ENCODE peak calls at places on chromosomes 3 and 15, in four cellular contexts. Z is tibial nerve, J is breast epithelium, P is tibial artery. D is an unnamed sample. For H3K4me1, the result is how much of the 10 kb centered on the place peaks cover.

GRCh38 chr15:31299588-31300207 is 26.9 kb upstream of the KLF13 start:
- DNase-seq in Z (peak), J (peak), P (no peak), D (no peak)

GRCh38 chr15:100265641-100266035 is 76.1 kb downstream of the ADAMTS17 start:
- DNase-seq in Z (no peak), J (no peak), P (no peak), D (no peak)

GRCh38 chr3:39990532-39990931 is 181.1 kb downstream of the MYRIP start:
- DNase-seq in Z (no peak), J (no peak), P (no peak), D (peak)

GRCh38 chr3:101150504-101150903 is 157.3 kb upstream of the ABI3BP start:
- DNase-seq in Z (no peak), J (no peak), P (no peak), D (no peak)

GRCh38 chr3:109316162-109316730 is at the start of gene DPPA2:
- DNase-seq in Z (no peak), J (no peak), P (no peak), D (no peak)

GRCh38 chr15:101063212-101063611 is 144.1 kb downstream of the LRRK1 start:
- DNase-seq in Z (no peak), J (no peak), P (no peak), D (no peak)

GRCh38 chr3:128153156-128154011 is at the start of gene EEFSEC:
- DNase-seq in Z (peak), J (peak), P (peak), D (peak)

GRCh38 chr3:58167431-58168351 is 43.1 kb downstream of the DNASE1L3 start:
- DNase-seq in Z (peak), J (no peak), P (peak), D (peak)

GRCh38 chr15:42137461-42138261 is 18.8 kb downstream of the PLA2G4F start:
- DNase-seq in Z (no peak), J (no peak), P (no peak), D (no peak)

GRCh38 chr15:69217381-69217780 is 56.9 kb downstream of the GLCE start:
- DNase-seq in Z (no peak), J (no peak), P (no peak), D (no peak)

GRCh38 chr3:111610189-111610588 is 15.0 kb upstream of the ZBED2 start:
- DNase-seq in Z (no peak), J (no peak), P (no peak), D (peak)

GRCh38 chr3:128432898-128433629 is 33.6 kb downstream of the DNAJB8 start:
- DNase-seq in Z (no peak), J (no peak), P (no peak), D (no peak)

DNA sequence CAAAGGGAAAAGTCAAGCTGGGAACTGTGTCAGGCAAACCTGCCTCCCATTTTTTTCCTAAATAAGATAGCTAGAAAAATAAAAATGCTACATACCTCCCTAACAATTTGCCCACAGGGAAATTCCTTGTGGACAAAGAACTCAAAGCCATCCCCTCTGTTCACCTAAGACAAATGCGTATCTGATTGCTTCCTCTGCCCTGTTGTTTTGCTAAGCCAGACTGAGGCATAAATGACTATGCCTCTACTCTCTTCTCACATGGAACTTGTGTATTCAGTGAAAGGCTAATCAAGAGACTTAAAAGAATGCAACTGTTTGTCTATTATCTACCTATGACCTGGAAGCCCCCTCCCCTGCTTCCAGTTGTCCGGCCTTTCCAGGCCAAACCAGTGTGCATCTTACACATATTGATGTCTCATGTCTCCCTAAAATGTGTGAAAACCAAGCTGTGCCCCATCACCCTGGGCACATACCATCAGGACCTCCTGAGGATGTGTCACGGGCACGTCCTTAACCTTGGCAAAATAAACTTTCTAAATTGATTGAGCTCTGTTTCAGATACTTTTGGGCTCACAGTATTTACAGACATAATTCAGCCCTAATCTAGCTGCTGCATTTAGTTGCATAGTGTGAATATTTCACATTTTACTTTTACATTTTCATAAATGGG is 15.8 kb downstream of the CHD2 start:
- DNase-seq in Z (no peak), J (no peak), P (no peak), D (no peak)
- H3K4me1 ChIP-seq in Z (half or more), J (under half), P (under half), D (half or more)

GRCh38 chr15:40436892-40437753 is 3.6 kb upstream of the BAHD1 start:
- DNase-seq in Z (no peak), J (no peak), P (no peak), D (no peak)
- H3K4me3 ChIP-seq in Z (peak), J (peak), P (no peak), D (no peak)

DNA sequence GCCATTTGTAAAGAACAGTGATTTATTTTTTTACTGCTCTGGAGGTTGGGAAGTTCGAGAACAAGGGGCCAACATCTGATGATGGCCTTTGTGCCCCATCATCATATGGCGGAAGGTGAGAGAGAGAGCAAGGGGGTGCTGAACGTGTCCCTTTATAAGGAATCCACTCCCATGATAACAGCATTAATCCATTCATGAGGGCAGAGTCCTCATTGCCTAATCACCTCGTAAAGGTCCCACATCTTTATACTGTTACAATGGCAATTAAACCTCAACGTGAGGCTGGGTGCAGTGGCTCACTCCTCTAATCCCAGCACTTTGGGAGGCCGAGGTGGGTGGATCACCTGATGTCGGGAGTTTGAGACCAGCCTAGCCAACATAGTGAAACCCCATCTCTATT is 8.3 kb downstream of the IL12A start:
- DNase-seq in Z (no peak), J (no peak), P (no peak), D (no peak)
- H3K4me1 ChIP-seq in Z (under half), J (under half), P (under half), D (under half)

GRCh38 chr3:52196977-52197376 is 983 bp upstream of the ALAS1 start:
- DNase-seq in Z (no peak), J (no peak), P (no peak), D (peak)

GRCh38 chr3:52198643-52199608 is 966 bp downstream of the ALAS1 start:
- DNase-seq in Z (no peak), J (no peak), P (no peak), D (no peak)

GRCh38 chr3:52197499-52197841 is 490 bp upstream of the ALAS1 start:
- DNase-seq in Z (no peak), J (no peak), P (no peak), D (no peak)

GRCh38 chr3:52195823-52196331 is 2.1 kb upstream of the ALAS1 start:
- DNase-seq in Z (no peak), J (no peak), P (peak), D (no peak)

GRCh38 chr3:52197842-52198625 is at the start of gene ALAS1:
- DNase-seq in Z (peak), J (peak), P (peak), D (peak)
- H3K4me3 ChIP-seq in Z (peak), J (peak), P (peak), D (peak)

GRCh38 chr15:71352765-71353164 is 237.5 kb downstream of the THSD4 start:
- DNase-seq in Z (no peak), J (no peak), P (no peak), D (no peak)

GRCh38 chr15:71349736-71350515 is 234.7 kb downstream of the THSD4 start:
- DNase-seq in Z (no peak), J (no peak), P (no peak), D (no peak)

GRCh38 chr15:71355268-71355667 is 240.0 kb downstream of the THSD4 start:
- DNase-seq in Z (no peak), J (no peak), P (no peak), D (no peak)

GRCh38 chr15:71352125-71352524 is 236.9 kb downstream of the THSD4 start:
- DNase-seq in Z (no peak), J (no peak), P (no peak), D (no peak)

DNA sequence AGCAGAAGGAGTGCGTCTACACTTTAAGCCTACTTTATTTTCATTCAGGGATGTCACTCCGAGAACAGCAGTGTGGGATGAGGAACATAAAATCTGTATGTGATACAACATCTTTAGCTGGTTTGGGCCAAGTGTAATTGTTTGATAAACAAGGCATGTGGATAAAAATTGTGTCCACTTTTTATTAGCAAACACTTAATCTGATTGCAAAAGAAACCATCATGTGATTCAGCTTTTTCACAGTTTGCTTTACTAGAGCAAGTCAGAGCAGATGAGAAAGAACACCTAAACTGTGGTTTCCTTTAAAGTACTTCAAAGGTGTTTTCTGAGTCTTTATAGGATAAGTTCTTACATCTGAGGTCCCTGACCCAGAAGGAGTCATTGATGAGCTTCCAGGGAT is 237.9 kb downstream of the THSD4 start:
- DNase-seq in Z (no peak), J (no peak), P (no peak), D (no peak)
- H3K4me1 ChIP-seq in Z (under half), J (under half), P (under half), D (under half)

GRCh38 chr15:67840747-67841634 is 1.1 kb upstream of the RNU6-1 start:
- DNase-seq in Z (no peak), J (no peak), P (peak), D (peak)

GRCh38 chr15:67836955-67837354 is 2.9 kb downstream of the RNU6-1 start:
- DNase-seq in Z (no peak), J (no peak), P (no peak), D (no peak)

GRCh38 chr15:67839358-67839928 is 402 bp downstream of the RNU6-1 start:
- DNase-seq in Z (no peak), J (no peak), P (no peak), D (no peak)

GRCh38 chr15:67839929-67840746 is at the start of gene RNU6-1:
- DNase-seq in Z (peak), J (peak), P (peak), D (peak)

GRCh38 chr15:67838789-67839332 is 984 bp downstream of the RNU6-1 start:
- DNase-seq in Z (no peak), J (no peak), P (peak), D (peak)
- H3K4me3 ChIP-seq in Z (peak), J (peak), P (peak), D (no peak)

GRCh38 chr15:91306155-91306554 is 206.1 kb downstream of the SV2B start:
- DNase-seq in Z (no peak), J (no peak), P (no peak), D (no peak)
- H3K4me1 ChIP-seq in Z (under half), J (under half), P (under half), D (under half)

GRCh38 chr3:139676634-139677197 is 1.1 kb downstream of the NMNAT3 start:
- DNase-seq in Z (no peak), J (no peak), P (no peak), D (no peak)
- H3K4me3 ChIP-seq in Z (peak), J (peak), P (peak), D (no peak)

DNA sequence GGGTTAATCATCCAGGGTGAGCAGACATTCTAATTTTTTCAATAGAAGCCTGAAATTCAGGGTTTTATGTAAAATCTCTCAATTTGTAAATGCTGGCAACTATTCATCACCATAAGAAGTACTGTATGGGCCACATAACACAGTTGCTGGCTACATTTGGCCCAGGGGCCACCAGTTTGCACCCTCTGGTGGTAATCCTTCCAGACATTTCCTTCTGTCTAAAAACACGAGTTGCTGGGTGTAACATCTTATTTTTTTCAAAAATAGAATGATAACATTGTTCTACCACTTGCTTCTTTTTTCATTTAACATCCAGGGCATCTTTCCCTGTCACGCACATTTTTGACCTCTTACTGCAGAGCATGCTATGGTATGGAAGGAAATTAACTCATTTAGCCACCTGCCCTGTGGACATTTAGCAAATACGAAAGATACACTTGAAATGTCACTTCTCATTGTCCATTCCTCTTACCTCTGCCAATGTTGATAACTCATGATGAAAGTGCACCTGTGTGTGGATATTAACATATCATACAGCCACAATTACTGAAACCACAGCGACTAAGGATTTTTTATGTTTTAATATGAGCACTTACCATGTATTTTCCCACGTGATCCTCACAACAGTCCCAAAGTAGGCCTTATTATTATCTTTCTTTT is 117.5 kb upstream of the ARHGEF3 start:
- DNase-seq in Z (no peak), J (no peak), P (no peak), D (no peak)
- H3K4me1 ChIP-seq in Z (under half), J (under half), P (under half), D (under half)

GRCh38 chr3:64186667-64187064 is 38.6 kb downstream of the PRICKLE2 start:
- DNase-seq in Z (no peak), J (no peak), P (no peak), D (no peak)
- H3K4me3 ChIP-seq in Z (no peak), J (no peak), P (no peak), D (no peak)